ENCODE peak calls at places on chromosomes 11 and 22, in eight cellular contexts. V is lung; F is neural crest cell; Y is activated naive CD4-positive, alpha-beta T cell; W is Kasumi-1; B is ELR; Z is NCI-H1092 treated with DMSO at 0.1 percent for 48 hours; K is left ventricle myocardium superior. A is an unnamed sample.
A peak's percentile ranks its signal among the peaks of the same experiment; 100 is the strongest.

GRCh38 chr22:50177537-50178470 is 7.3 kb downstream of the PANX2 start:
- DNase-seq in V (no peak), F (no peak), Y (no peak), W (no peak), B (no peak), Z (no peak), K (no peak), A (no peak)

GRCh38 chr22:30383061-30383460 is 4.2 kb downstream of the RNF215 start:
- DNase-seq in V (no peak), F (no peak), Y (no peak), W (no peak), B (no peak), Z (no peak), K (no peak), A (no peak)

GRCh38 chr22:19210188-19210587 is 31.7 kb upstream of the SLC25A1 start:
- DNase-seq in V (no peak), F (no peak), Y (no peak), W (no peak), B (no peak), Z (no peak), K (no peak), A (no peak)

GRCh38 chr11:70595452-70595851 is 197.1 kb downstream of the CTTN start:
- DNase-seq in V (no peak), F (no peak), Y (no peak), W (no peak), B (no peak), Z (no peak), K (no peak), A (no peak)

GRCh38 chr11:34158661-34159060 is 53.2 kb downstream of the NAT10 start:
- DNase-seq in V (no peak), F (no peak), Y (no peak), W (no peak), B (no peak), Z (no peak), K (no peak), A (no peak)

GRCh38 chr11:42524534-42525227 is 787.1 kb upstream of the API5 start:
- DNase-seq in V (peak; percentile 33), F (peak; percentile 81), Y (no peak), W (peak; percentile 74), B (peak; percentile 8), Z (peak; percentile 59), K (no peak), A (no peak)

GRCh38 chr11:19844012-19844411 is 131.4 kb downstream of the NAV2 start:
- DNase-seq in V (no peak), F (no peak), Y (no peak), W (no peak), B (no peak), Z (no peak), K (no peak), A (no peak)

GRCh38 chr22:49933236-49933921 is 14.9 kb downstream of the CRELD2 start:
- DNase-seq in V (no peak), F (no peak), Y (no peak), W (no peak), B (no peak), Z (no peak), K (peak; percentile 85), A (no peak)

GRCh38 chr22:29315286-29316195 is at the start of gene RASL10A:
- DNase-seq in V (no peak), F (no peak), Y (no peak), W (no peak), B (peak; percentile 30), Z (no peak), K (no peak), A (no peak)

GRCh38 chr22:40509401-40510134 is 127.0 kb downstream of the MRTFA start:
- DNase-seq in V (peak; percentile 62), F (no peak), Y (no peak), W (peak; percentile 11), B (peak; percentile 78), Z (no peak), K (peak; percentile 61), A (no peak)

GRCh38 chr11:47189100-47189834 is 3.0 kb upstream of the PACSIN3 start:
- DNase-seq in V (peak; percentile 80), F (no peak), Y (no peak), W (no peak), B (peak; percentile 83), Z (no peak), K (no peak), A (no peak)

GRCh38 chr11:9535189-9535781 is 38.2 kb upstream of the WEE1 start:
- DNase-seq in V (peak; percentile 76), F (peak; percentile 75), Y (peak; percentile 50), W (peak; percentile 42), B (peak; percentile 65), Z (no peak), K (peak; percentile 89), A (no peak)